ENCODE peak calls at places on chromosomes 4 and X, in eight cellular contexts. One of them, this sample, is unnamed.

GRCh38 chr4:73914071-73914470 is 44.9 kb downstream of the CXCL1 start:
- DNase-seq in CD4-positive, alpha-beta T cell: no peak
- DNase-seq in PC-3: no peak
- DNase-seq in GM12865: no peak
- DNase-seq in left ventricle myocardium inferior: no peak
- DNase-seq in adrenal gland: no peak
- DNase-seq in CD14-positive monocyte: no peak
- DNase-seq in fibroblast of mammary gland: no peak
- DNase-seq in this sample: no peak

GRCh38 chr4:175758595-175758994 is 53.5 kb downstream of the GPM6A start:
- DNase-seq in CD4-positive, alpha-beta T cell: no peak
- DNase-seq in PC-3: no peak
- DNase-seq in GM12865: no peak
- DNase-seq in left ventricle myocardium inferior: no peak
- DNase-seq in adrenal gland: no peak
- DNase-seq in CD14-positive monocyte: no peak
- DNase-seq in fibroblast of mammary gland: no peak
- DNase-seq in this sample: no peak

GRCh38 chr4:70667710-70668535 is 1.6 kb upstream of the JCHAIN start:
- DNase-seq in CD4-positive, alpha-beta T cell: no peak
- DNase-seq in PC-3: no peak
- DNase-seq in GM12865: no peak
- DNase-seq in left ventricle myocardium inferior: no peak
- DNase-seq in adrenal gland: no peak
- DNase-seq in CD14-positive monocyte: no peak
- DNase-seq in fibroblast of mammary gland: peak; percentile 38
- DNase-seq in this sample: no peak

GRCh38 chr4:69523385-69524132 is 27.9 kb upstream of the UGT2B4 start:
- DNase-seq in CD4-positive, alpha-beta T cell: no peak
- DNase-seq in PC-3: no peak
- DNase-seq in GM12865: no peak
- DNase-seq in left ventricle myocardium inferior: no peak
- DNase-seq in adrenal gland: no peak
- DNase-seq in CD14-positive monocyte: no peak
- DNase-seq in fibroblast of mammary gland: no peak
- DNase-seq in this sample: no peak

GRCh38 chr4:134935320-134935719 is 733.7 kb upstream of the PABPC4L start:
- DNase-seq in CD4-positive, alpha-beta T cell: no peak
- DNase-seq in PC-3: peak; percentile 18
- DNase-seq in GM12865: peak; percentile 3
- DNase-seq in left ventricle myocardium inferior: no peak
- DNase-seq in adrenal gland: no peak
- DNase-seq in CD14-positive monocyte: no peak
- DNase-seq in fibroblast of mammary gland: no peak
- DNase-seq in this sample: no peak

GRCh38 chrX:136694491-136695087 is 46.6 kb downstream of the CD40LG start:
- DNase-seq in CD4-positive, alpha-beta T cell: peak; percentile 6
- DNase-seq in PC-3: peak; percentile 64
- DNase-seq in GM12865: peak; percentile 85
- DNase-seq in left ventricle myocardium inferior: no peak
- DNase-seq in adrenal gland: no peak
- DNase-seq in CD14-positive monocyte: no peak
- DNase-seq in fibroblast of mammary gland: peak; percentile 60
- DNase-seq in this sample: peak; percentile 51

GRCh38 chr4:73730292-73730691 is 10.1 kb upstream of the CXCL8 start:
- DNase-seq in CD4-positive, alpha-beta T cell: no peak
- DNase-seq in PC-3: peak; percentile 89
- DNase-seq in GM12865: no peak
- DNase-seq in left ventricle myocardium inferior: no peak
- DNase-seq in adrenal gland: no peak
- DNase-seq in CD14-positive monocyte: no peak
- DNase-seq in fibroblast of mammary gland: peak; percentile 89
- DNase-seq in this sample: no peak

GRCh38 chrX:129980043-129980442 is 2.4 kb upstream of the BCORL1 start:
- DNase-seq in CD4-positive, alpha-beta T cell: no peak
- DNase-seq in PC-3: no peak
- DNase-seq in GM12865: peak; percentile 37
- DNase-seq in left ventricle myocardium inferior: no peak
- DNase-seq in adrenal gland: peak; percentile 35
- DNase-seq in CD14-positive monocyte: no peak
- DNase-seq in fibroblast of mammary gland: no peak
- DNase-seq in this sample: peak; percentile 65

GRCh38 chr4:113384600-113384999 is 335.1 kb downstream of the ANK2 start:
- DNase-seq in CD4-positive, alpha-beta T cell: no peak
- DNase-seq in PC-3: peak; percentile 85
- DNase-seq in GM12865: no peak
- DNase-seq in left ventricle myocardium inferior: no peak
- DNase-seq in adrenal gland: no peak
- DNase-seq in CD14-positive monocyte: no peak
- DNase-seq in fibroblast of mammary gland: peak; percentile 84
- DNase-seq in this sample: no peak

GRCh38 chr4:76923619-76924357 is 25.8 kb upstream of the SEPTIN11 start:
- DNase-seq in CD4-positive, alpha-beta T cell: no peak
- DNase-seq in PC-3: peak; percentile 48
- DNase-seq in GM12865: no peak
- DNase-seq in left ventricle myocardium inferior: no peak
- DNase-seq in adrenal gland: no peak
- DNase-seq in CD14-positive monocyte: no peak
- DNase-seq in fibroblast of mammary gland: no peak
- DNase-seq in this sample: no peak

DNA sequence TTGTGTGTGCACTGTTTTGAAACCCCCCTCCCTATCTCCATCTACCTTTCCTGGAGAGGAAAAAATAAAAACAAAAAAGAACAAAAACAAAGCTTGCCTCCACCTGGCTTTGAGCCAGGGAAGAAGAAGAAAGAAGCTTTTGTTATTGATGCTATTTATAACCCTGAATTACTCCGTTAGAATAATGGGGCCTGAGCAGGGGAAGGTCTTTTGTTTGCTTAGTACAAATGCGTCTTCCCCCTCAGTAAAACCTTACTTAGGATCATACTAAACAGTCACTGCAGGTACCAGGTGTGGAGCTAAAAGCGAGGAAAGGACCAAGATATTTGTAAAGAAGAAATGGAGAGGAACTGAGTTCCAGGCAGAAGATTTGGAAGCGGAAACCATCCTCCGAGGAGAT is 352.1 kb downstream of the KCNIP4 start:
- DNase-seq in CD4-positive, alpha-beta T cell: no peak
- DNase-seq in PC-3: no peak
- DNase-seq in GM12865: no peak
- DNase-seq in left ventricle myocardium inferior: no peak
- DNase-seq in adrenal gland: no peak
- DNase-seq in CD14-positive monocyte: no peak
- DNase-seq in fibroblast of mammary gland: no peak
- DNase-seq in this sample: no peak
- TF ChIP-seq CTCF in CD4-positive, alpha-beta T cell: no peak
- TF ChIP-seq CTCF in PC-3: no peak
- TF ChIP-seq CTCF in GM12865: no peak
- TF ChIP-seq CTCF in left ventricle myocardium inferior: no peak
- TF ChIP-seq CTCF in adrenal gland: no peak
- TF ChIP-seq CTCF in CD14-positive monocyte: no peak
- TF ChIP-seq CTCF in fibroblast of mammary gland: no peak
- TF ChIP-seq CTCF in this sample: no peak

DNA sequence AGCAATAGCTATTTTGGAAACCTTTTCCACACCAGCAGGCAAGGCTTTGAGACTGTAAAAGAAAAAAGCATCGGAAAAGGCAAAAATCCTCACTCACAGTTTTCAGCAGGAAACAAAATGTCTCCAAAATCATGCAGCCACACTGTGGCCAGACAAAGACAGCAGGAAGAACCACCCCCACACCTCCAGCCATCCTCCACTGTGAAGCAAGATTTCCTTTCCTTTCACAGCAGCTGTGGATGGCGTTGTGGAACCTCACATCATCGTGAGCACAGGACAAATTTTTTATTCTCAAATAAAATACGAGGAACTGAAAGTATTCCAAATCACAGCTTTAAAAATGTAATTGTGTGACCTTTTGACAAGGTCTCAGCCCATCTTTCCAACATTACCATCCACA is 351.7 kb upstream of the NOCT start:
- DNase-seq in CD4-positive, alpha-beta T cell: no peak
- DNase-seq in PC-3: no peak
- DNase-seq in GM12865: no peak
- DNase-seq in left ventricle myocardium inferior: no peak
- DNase-seq in adrenal gland: no peak
- DNase-seq in CD14-positive monocyte: no peak
- DNase-seq in fibroblast of mammary gland: no peak
- DNase-seq in this sample: no peak
- TF ChIP-seq CTCF in CD4-positive, alpha-beta T cell: no peak
- TF ChIP-seq CTCF in PC-3: no peak
- TF ChIP-seq CTCF in GM12865: no peak
- TF ChIP-seq CTCF in left ventricle myocardium inferior: no peak
- TF ChIP-seq CTCF in adrenal gland: no peak
- TF ChIP-seq CTCF in CD14-positive monocyte: no peak
- TF ChIP-seq CTCF in fibroblast of mammary gland: no peak
- TF ChIP-seq CTCF in this sample: no peak

DNA sequence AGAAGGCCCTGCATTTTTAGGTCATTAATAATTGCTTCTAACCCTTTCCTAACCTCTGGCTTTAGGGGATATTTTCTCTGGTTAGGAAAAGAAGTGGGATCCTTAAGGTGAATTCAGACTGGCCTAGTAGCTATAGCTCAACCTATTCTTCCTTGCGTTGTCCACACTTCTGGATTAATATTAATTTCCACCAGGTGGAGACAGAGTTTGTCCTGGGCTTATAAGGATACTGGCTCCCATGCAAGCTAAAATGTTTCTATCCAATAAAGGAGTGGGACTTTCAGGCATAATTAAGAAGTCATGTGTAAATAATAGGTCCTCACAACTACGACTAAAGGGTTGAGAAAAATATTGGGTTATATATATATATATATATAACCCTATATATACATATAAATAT is 860.0 kb upstream of the POU3F4 start:
- DNase-seq in CD4-positive, alpha-beta T cell: no peak
- DNase-seq in PC-3: peak; percentile 43
- DNase-seq in GM12865: no peak
- DNase-seq in left ventricle myocardium inferior: no peak
- DNase-seq in adrenal gland: no peak
- DNase-seq in CD14-positive monocyte: no peak
- DNase-seq in fibroblast of mammary gland: no peak
- DNase-seq in this sample: no peak
- TF ChIP-seq CTCF in CD4-positive, alpha-beta T cell: no peak
- TF ChIP-seq CTCF in PC-3: peak; percentile 46
- TF ChIP-seq CTCF in GM12865: no peak
- TF ChIP-seq CTCF in left ventricle myocardium inferior: no peak
- TF ChIP-seq CTCF in adrenal gland: no peak
- TF ChIP-seq CTCF in CD14-positive monocyte: no peak
- TF ChIP-seq CTCF in fibroblast of mammary gland: peak; percentile 6
- TF ChIP-seq CTCF in this sample: no peak

GRCh38 chr4:2756691-2757350 is 685 bp upstream of the TNIP2 start:
- DNase-seq in CD4-positive, alpha-beta T cell: no peak
- DNase-seq in PC-3: no peak
- DNase-seq in GM12865: no peak
- DNase-seq in left ventricle myocardium inferior: no peak
- DNase-seq in adrenal gland: no peak
- DNase-seq in CD14-positive monocyte: no peak
- DNase-seq in fibroblast of mammary gland: no peak
- DNase-seq in this sample: no peak

GRCh38 chr4:2762048-2762447 is 5.9 kb upstream of the TNIP2 start:
- DNase-seq in CD4-positive, alpha-beta T cell: no peak
- DNase-seq in PC-3: no peak
- DNase-seq in GM12865: no peak
- DNase-seq in left ventricle myocardium inferior: no peak
- DNase-seq in adrenal gland: no peak
- DNase-seq in CD14-positive monocyte: no peak
- DNase-seq in fibroblast of mammary gland: no peak
- DNase-seq in this sample: no peak

GRCh38 chr4:2757426-2757825 is 1.3 kb upstream of the TNIP2 start:
- DNase-seq in CD4-positive, alpha-beta T cell: no peak
- DNase-seq in PC-3: no peak
- DNase-seq in GM12865: no peak
- DNase-seq in left ventricle myocardium inferior: no peak
- DNase-seq in adrenal gland: no peak
- DNase-seq in CD14-positive monocyte: no peak
- DNase-seq in fibroblast of mammary gland: no peak
- DNase-seq in this sample: no peak

GRCh38 chr4:2763511-2763967 is 7.4 kb upstream of the TNIP2 start:
- DNase-seq in CD4-positive, alpha-beta T cell: no peak
- DNase-seq in PC-3: no peak
- DNase-seq in GM12865: no peak
- DNase-seq in left ventricle myocardium inferior: no peak
- DNase-seq in adrenal gland: no peak
- DNase-seq in CD14-positive monocyte: no peak
- DNase-seq in fibroblast of mammary gland: peak; percentile 47
- DNase-seq in this sample: no peak

GRCh38 chr4:2761035-2761923 is 5.1 kb upstream of the TNIP2 start:
- DNase-seq in CD4-positive, alpha-beta T cell: no peak
- DNase-seq in PC-3: peak; percentile 35
- DNase-seq in GM12865: no peak
- DNase-seq in left ventricle myocardium inferior: no peak
- DNase-seq in adrenal gland: no peak
- DNase-seq in CD14-positive monocyte: no peak
- DNase-seq in fibroblast of mammary gland: no peak
- DNase-seq in this sample: no peak
- TF ChIP-seq CTCF in CD4-positive, alpha-beta T cell: no peak
- TF ChIP-seq CTCF in PC-3: no peak
- TF ChIP-seq CTCF in GM12865: peak; percentile 8
- TF ChIP-seq CTCF in left ventricle myocardium inferior: peak; percentile 24
- TF ChIP-seq CTCF in adrenal gland: no peak
- TF ChIP-seq CTCF in CD14-positive monocyte: no peak
- TF ChIP-seq CTCF in fibroblast of mammary gland: no peak
- TF ChIP-seq CTCF in this sample: no peak

DNA sequence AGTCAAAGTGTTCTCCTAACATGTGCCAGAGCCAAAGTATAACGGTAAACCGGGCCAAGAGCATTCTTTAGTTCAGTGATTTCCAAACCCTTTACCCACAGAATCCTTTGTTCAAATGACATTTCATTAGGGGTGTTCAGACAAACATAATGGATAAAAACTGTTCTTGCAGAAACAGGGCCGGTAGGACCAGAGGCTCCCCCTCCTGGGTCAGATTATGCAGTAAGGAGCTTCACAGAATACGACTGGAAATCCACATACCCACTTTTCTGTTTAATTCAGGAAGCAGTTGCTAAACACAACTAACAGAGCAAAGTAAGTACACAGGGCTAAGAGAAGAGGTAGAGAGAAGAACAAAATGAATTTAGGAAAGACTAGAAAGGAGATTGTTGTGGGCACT is 46.6 kb upstream of the TMEM184C start:
- DNase-seq in CD4-positive, alpha-beta T cell: no peak
- DNase-seq in PC-3: no peak
- DNase-seq in GM12865: no peak
- DNase-seq in left ventricle myocardium inferior: no peak
- DNase-seq in adrenal gland: no peak
- DNase-seq in CD14-positive monocyte: no peak
- DNase-seq in fibroblast of mammary gland: peak; percentile 37
- DNase-seq in this sample: no peak
- TF ChIP-seq CTCF in CD4-positive, alpha-beta T cell: no peak
- TF ChIP-seq CTCF in PC-3: peak; percentile 15
- TF ChIP-seq CTCF in GM12865: no peak
- TF ChIP-seq CTCF in left ventricle myocardium inferior: peak; percentile 31
- TF ChIP-seq CTCF in adrenal gland: no peak
- TF ChIP-seq CTCF in CD14-positive monocyte: no peak
- TF ChIP-seq CTCF in fibroblast of mammary gland: peak; percentile 22
- TF ChIP-seq CTCF in this sample: no peak

GRCh38 chr4:12724520-12724919 is 759.6 kb downstream of the RAB28 start:
- DNase-seq in CD4-positive, alpha-beta T cell: no peak
- DNase-seq in PC-3: peak; percentile 24
- DNase-seq in GM12865: peak; percentile 9
- DNase-seq in left ventricle myocardium inferior: no peak
- DNase-seq in adrenal gland: no peak
- DNase-seq in CD14-positive monocyte: no peak
- DNase-seq in fibroblast of mammary gland: peak; percentile 4
- DNase-seq in this sample: peak; percentile 7

GRCh38 chr4:12729384-12729783 is 754.8 kb downstream of the RAB28 start:
- DNase-seq in CD4-positive, alpha-beta T cell: no peak
- DNase-seq in PC-3: peak; percentile 35
- DNase-seq in GM12865: peak; percentile 18
- DNase-seq in left ventricle myocardium inferior: no peak
- DNase-seq in adrenal gland: no peak
- DNase-seq in CD14-positive monocyte: no peak
- DNase-seq in fibroblast of mammary gland: peak; percentile 37
- DNase-seq in this sample: peak; percentile 22

GRCh38 chr4:12723849-12724447 is 760.2 kb downstream of the RAB28 start:
- DNase-seq in CD4-positive, alpha-beta T cell: no peak
- DNase-seq in PC-3: no peak
- DNase-seq in GM12865: no peak
- DNase-seq in left ventricle myocardium inferior: no peak
- DNase-seq in adrenal gland: peak; percentile 15
- DNase-seq in CD14-positive monocyte: no peak
- DNase-seq in fibroblast of mammary gland: no peak
- DNase-seq in this sample: no peak
- TF ChIP-seq CTCF in CD4-positive, alpha-beta T cell: no peak
- TF ChIP-seq CTCF in PC-3: peak; percentile 25
- TF ChIP-seq CTCF in GM12865: no peak
- TF ChIP-seq CTCF in left ventricle myocardium inferior: no peak
- TF ChIP-seq CTCF in adrenal gland: no peak
- TF ChIP-seq CTCF in CD14-positive monocyte: no peak
- TF ChIP-seq CTCF in fibroblast of mammary gland: no peak
- TF ChIP-seq CTCF in this sample: peak; percentile 22